ENCODE peak calls at places on chromosomes 3 and 15, in four cellular contexts. C is GM12878, T is GM12891, Y is HepG2. P is an unnamed sample.

GRCh38 chr3:14063152-14063551 is 61.5 kb downstream of the CHCHD4 start:
- DNase-seq in C (no peak), T (no peak), Y (no peak), P (no peak)

GRCh38 chr3:171770689-171771620 is 39.3 kb downstream of the PLD1 start:
- DNase-seq in Y (peak; percentile 68), T (no peak), C (peak; percentile 48), P (no peak)

GRCh38 chr3:156997351-156997750 is 162.6 kb downstream of the CCNL1 start:
- DNase-seq in T (no peak), C (no peak), Y (no peak), P (no peak)

GRCh38 chr15:97140216-97140615 is 809.7 kb downstream of the NR2F2 start:
- DNase-seq in Y (no peak), T (no peak), C (no peak), P (no peak)

GRCh38 chr3:44058022-44058867 is 183.4 kb upstream of the TOPAZ1 start:
- DNase-seq in C (peak; percentile 87), Y (no peak), T (peak; percentile 50), P (peak; percentile 61)

GRCh38 chr3:157159037-157159761 is 748 bp downstream of the CCNL1 start:
- DNase-seq in C (no peak), Y (peak; percentile 69), T (no peak), P (peak; percentile 25)

GRCh38 chr3:13288732-13289718 is 131.1 kb downstream of the NUP210 start:
- DNase-seq in T (no peak), C (no peak), Y (no peak), P (no peak)

GRCh38 chr15:80586141-80586540 is 109.0 kb upstream of the ABHD17C start:
- DNase-seq in Y (no peak), T (no peak), C (no peak), P (no peak)

GRCh38 chr3:171065732-171066131 is 39.2 kb upstream of the SLC2A2 start:
- DNase-seq in T (no peak), Y (no peak), C (no peak), P (no peak)

GRCh38 chr3:127421943-127422662 is 134.3 kb upstream of the PRR20G start:
- DNase-seq in T (no peak), Y (no peak), C (no peak), P (no peak)

GRCh38 chr3:77906102-77906709 is 866.3 kb downstream of the ROBO2 start:
- DNase-seq in C (no peak), T (no peak), Y (no peak), P (no peak)

GRCh38 chr15:63634154-63634553 is 37.0 kb downstream of the FBXL22 start:
- DNase-seq in T (no peak), Y (no peak), C (no peak), P (no peak)

GRCh38 chr3:183587337-183587736 is 31.8 kb upstream of the KLHL6 start:
- DNase-seq in C (no peak), Y (no peak), T (no peak), P (no peak)

GRCh38 chr3:57999423-58000115 is 8.7 kb upstream of the FLNB start:
- DNase-seq in Y (peak; percentile 87), T (no peak), C (no peak), P (no peak)

GRCh38 chr15:25894371-25894902 is 31.3 kb upstream of the ATP10A start:
- DNase-seq in T (no peak), C (no peak), Y (no peak), P (no peak)

GRCh38 chr3:71208273-71209095 is 375.0 kb downstream of the FOXP1 start:
- DNase-seq in T (no peak), C (no peak), Y (peak; percentile 98), P (no peak)

GRCh38 chr3:172751188-172751571 is 654 bp downstream of the ECT2 start:
- DNase-seq in T (no peak), Y (no peak), C (no peak), P (peak; percentile 6)

GRCh38 chr3:124995460-124995994 is 60.3 kb downstream of the HEG1 start:
- DNase-seq in C (peak; percentile 20), T (peak; percentile 52), Y (peak; percentile 49), P (peak; percentile 34)

GRCh38 chr3:39378092-39378491 is 5.1 kb upstream of the SLC25A38 start:
- DNase-seq in C (no peak), Y (peak; percentile 59), T (peak; percentile 33), P (peak; percentile 37)

GRCh38 chr3:49699281-49699723 is 9.9 kb downstream of the RNF123 start:
- DNase-seq in T (no peak), Y (no peak), C (no peak), P (no peak)

GRCh38 chr15:42577514-42578031 is 2.2 kb downstream of the STARD9 start:
- DNase-seq in T (no peak), C (no peak), Y (no peak), P (no peak)

GRCh38 chr3:169615833-169616232 is 47.7 kb downstream of the MECOM start:
- DNase-seq in C (no peak), T (no peak), Y (no peak), P (no peak)

GRCh38 chr3:138942271-138942670 is 4.7 kb downstream of the FOXL2 start:
- DNase-seq in T (no peak), Y (no peak), C (no peak), P (no peak)

GRCh38 chr15:29056839-29057450 is 171.2 kb downstream of the APBA2 start:
- DNase-seq in T (no peak), C (no peak), Y (no peak), P (no peak)

GRCh38 chr15:58203537-58203936 is 65.4 kb downstream of the AQP9 start:
- DNase-seq in T (no peak), C (no peak), Y (no peak), P (no peak)

GRCh38 chr3:193673845-193674244 is 80.8 kb downstream of the OPA1 start:
- DNase-seq in Y (no peak), T (no peak), C (no peak), P (no peak)

GRCh38 chr15:82677720-82678323 is 30.7 kb upstream of the CPEB1 start:
- DNase-seq in T (no peak), C (no peak), Y (no peak), P (no peak)

GRCh38 chr3:134378384-134378783 is 4.1 kb upstream of the AMOTL2 start:
- DNase-seq in T (no peak), Y (peak; percentile 50), C (no peak), P (no peak)

GRCh38 chr3:127486337-127486944 is 104.1 kb downstream of the TPRA1 start:
- DNase-seq in C (no peak), T (no peak), Y (no peak), P (no peak)

GRCh38 chr3:33277193-33277882 is at the start of gene FBXL2:
- DNase-seq in Y (peak; percentile 75), T (peak; percentile 55), C (no peak), P (peak; percentile 35)
- TF ChIP-seq TAF1 in Y (no peak), T (no peak), C (no peak), P (no peak)

GRCh38 chr3:119676771-119677640 is at the start of gene COX17:
- DNase-seq in C (peak; percentile 99), T (peak; percentile 79), Y (peak; percentile 97), P (peak; percentile 76)
- TF ChIP-seq POLR2A in C (peak; percentile 87), T (peak; percentile 57), Y (peak; percentile 61), P (peak; percentile 85)

GRCh38 chr15:39156166-39156565 is 424.7 kb upstream of the THBS1 start:
- DNase-seq in T (no peak), Y (no peak), C (no peak), P (no peak)
- TF ChIP-seq POLR2AphosphoS5 in T (no peak), Y (no peak), C (no peak), P (no peak)

DNA sequence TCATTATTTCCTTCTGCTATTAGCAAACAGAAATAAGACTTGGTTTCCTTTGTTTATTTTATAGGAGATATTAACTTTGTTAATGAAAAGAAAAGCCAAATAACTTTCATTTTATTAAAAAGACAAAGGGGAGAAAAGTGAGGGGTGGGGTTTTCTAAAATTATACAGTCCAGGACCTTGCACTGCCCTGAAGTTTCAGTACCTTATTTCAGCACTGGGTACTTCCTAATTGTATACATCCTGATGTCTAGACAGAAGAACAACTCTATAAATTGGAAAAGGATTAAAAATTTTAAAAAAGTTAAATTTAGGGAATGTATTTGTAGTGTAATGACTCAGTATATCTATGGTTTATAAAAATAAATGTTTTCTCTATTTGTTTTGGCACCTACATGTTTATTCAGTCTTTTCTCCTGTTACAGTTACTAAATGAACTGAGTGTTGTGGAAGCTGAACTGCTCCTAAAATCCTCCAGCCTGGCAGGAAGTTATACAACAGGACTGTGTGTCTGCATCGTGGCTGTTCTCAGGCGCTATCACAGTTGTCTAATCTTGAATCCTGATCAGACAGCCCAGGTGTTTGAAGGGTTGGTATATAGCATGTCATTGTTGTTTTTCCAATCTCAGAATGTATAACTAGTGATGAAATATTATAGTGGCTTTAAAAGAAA is 27.6 kb upstream of the P2RY13 start:
- DNase-seq in Y (no peak), C (no peak), T (no peak), P (no peak)
- TF ChIP-seq TAF1 in Y (no peak), C (no peak), T (no peak), P (no peak)

P was measured in GM12892.